ENCODE peak calls at places on chromosomes 5 and 9, in seven cellular contexts. K is HCT116, T is SK-N-SH, D is GM12878, Z is K562, S is HepG2, B is H1. H is an unnamed sample.

GRCh38 chr9:85723220-85723619 is 18.5 kb downstream of the AGTPBP1 start:
- DNase-seq in Z (no peak), T (no peak), S (peak; percentile 90), D (no peak), K (no peak), B (peak; percentile 83), H (no peak)

GRCh38 chr5:79707535-79707934 is 17.9 kb downstream of the CMYA5 start:
- DNase-seq in T (no peak), S (no peak), B (no peak), Z (no peak), D (no peak), K (no peak), H (no peak)

GRCh38 chr5:83512051-83512745 is 40.7 kb downstream of the VCAN start:
- DNase-seq in B (no peak), T (no peak), Z (no peak), D (no peak), S (no peak), K (no peak), H (no peak)

GRCh38 chr5:15650266-15650665 is 150.3 kb downstream of the FBXL7 start:
- DNase-seq in T (no peak), K (no peak), S (no peak), Z (no peak), B (no peak), D (no peak), H (no peak)

GRCh38 chr5:103005276-103005675 is 114.7 kb downstream of the GIN1 start:
- DNase-seq in S (no peak), D (no peak), T (no peak), K (no peak), B (no peak), Z (no peak), H (no peak)

GRCh38 chr5:123505633-123506032 is 6.3 kb upstream of the CSNK1G3 start:
- DNase-seq in D (no peak), T (no peak), S (no peak), B (no peak), Z (no peak), K (no peak), H (no peak)

GRCh38 chr5:54944364-54944763 is 41.0 kb downstream of the ESM1 start:
- DNase-seq in S (no peak), D (no peak), T (peak; percentile 22), K (peak; percentile 12), B (no peak), Z (peak; percentile 29), H (peak; percentile 58)

GRCh38 chr5:88889165-88890069 is 6.4 kb upstream of the MEF2C start:
- DNase-seq in D (no peak), B (no peak), Z (no peak), K (no peak), T (peak; percentile 70), S (no peak), H (peak; percentile 63)

GRCh38 chr5:53397845-53398244 is 82.6 kb upstream of the FST start:
- DNase-seq in T (no peak), B (no peak), S (no peak), D (no peak), K (peak; percentile 18), Z (no peak), H (no peak)

GRCh38 chr9:124257070-124257864 is 482 bp upstream of the NEK6 start:
- DNase-seq in Z (no peak), K (no peak), T (no peak), S (no peak), D (no peak), B (no peak), H (no peak)

GRCh38 chr5:110087829-110088228 is 398.1 kb downstream of the MAN2A1 start:
- DNase-seq in S (peak; percentile 38), T (no peak), D (no peak), K (no peak), B (no peak), Z (no peak), H (no peak)

GRCh38 chr5:74903165-74903787 is 37.1 kb upstream of the FAM169A start:
- DNase-seq in Z (no peak), T (peak; percentile 30), K (peak; percentile 72), S (peak; percentile 66), D (no peak), B (peak; percentile 71), H (peak; percentile 91)

GRCh38 chr5:147822686-147823491 is 8.6 kb downstream of the SPINK1 start:
- DNase-seq in S (peak; percentile 17), D (peak; percentile 12), Z (no peak), K (peak; percentile 60), T (peak; percentile 48), B (peak; percentile 31), H (peak; percentile 81)

GRCh38 chr5:140189977-140190867 is 15.2 kb downstream of the CYSTM1 start:
- DNase-seq in Z (peak; percentile 33), B (no peak), K (no peak), T (no peak), D (no peak), S (no peak), H (peak; percentile 12)

GRCh38 chr9:113636165-113636564 is 172.6 kb downstream of the RGS3 start:
- DNase-seq in Z (no peak), D (no peak), B (no peak), T (no peak), S (peak; percentile 55), K (no peak), H (no peak)

GRCh38 chr5:73706963-73707362 is 81.0 kb downstream of the ARHGEF28 start:
- DNase-seq in T (no peak), S (no peak), K (no peak), Z (no peak), B (no peak), D (no peak), H (no peak)

GRCh38 chr9:104075801-104076753 is 18.0 kb upstream of the SMC2 start:
- DNase-seq in D (no peak), Z (no peak), B (no peak), T (no peak), K (no peak), S (no peak), H (no peak)

GRCh38 chr9:136858844-136859757 is 7.0 kb downstream of the MAMDC4 start:
- DNase-seq in Z (no peak), S (no peak), T (no peak), D (no peak), B (no peak), K (no peak), H (no peak)

GRCh38 chr9:7780261-7780988 is 19.2 kb downstream of the DMAC1 start:
- DNase-seq in B (no peak), K (no peak), S (no peak), D (no peak), Z (no peak), T (no peak), H (no peak)

GRCh38 chr5:1542011-1542410 is 18.3 kb upstream of the LPCAT1 start:
- DNase-seq in Z (no peak), D (no peak), T (no peak), S (no peak), K (no peak), B (no peak), H (no peak)

GRCh38 chr9:3746296-3747275 is 220.8 kb upstream of the RFX3 start:
- DNase-seq in K (peak; percentile 74), B (no peak), T (no peak), D (no peak), Z (no peak), S (no peak), H (no peak)

GRCh38 chr5:59506285-59506877 is 387.1 kb downstream of the PDE4D start:
- DNase-seq in K (no peak), T (no peak), B (no peak), S (peak; percentile 6), D (no peak), Z (no peak), H (peak; percentile 54)

GRCh38 chr9:117156771-117157535 is 257.9 kb downstream of the ASTN2 start:
- DNase-seq in S (no peak), B (no peak), K (no peak), Z (no peak), T (no peak), D (no peak), H (no peak)

GRCh38 chr9:127925959-127926949 is 4.3 kb downstream of the PIP5KL1 start:
- DNase-seq in Z (no peak), T (no peak), K (no peak), D (no peak), S (no peak), B (no peak), H (no peak)

GRCh38 chr9:127928232-127929043 is 2.1 kb downstream of the PIP5KL1 start:
- DNase-seq in B (no peak), K (no peak), Z (peak; percentile 46), D (no peak), T (no peak), S (no peak), H (no peak)

GRCh38 chr9:127929044-127929979 is 1.3 kb downstream of the PIP5KL1 start:
- DNase-seq in T (no peak), Z (no peak), K (no peak), D (no peak), B (no peak), S (no peak), H (no peak)

GRCh38 chr9:127926961-127927456 is 3.6 kb downstream of the PIP5KL1 start:
- DNase-seq in Z (no peak), D (no peak), B (no peak), S (no peak), T (no peak), K (no peak), H (no peak)

DNA sequence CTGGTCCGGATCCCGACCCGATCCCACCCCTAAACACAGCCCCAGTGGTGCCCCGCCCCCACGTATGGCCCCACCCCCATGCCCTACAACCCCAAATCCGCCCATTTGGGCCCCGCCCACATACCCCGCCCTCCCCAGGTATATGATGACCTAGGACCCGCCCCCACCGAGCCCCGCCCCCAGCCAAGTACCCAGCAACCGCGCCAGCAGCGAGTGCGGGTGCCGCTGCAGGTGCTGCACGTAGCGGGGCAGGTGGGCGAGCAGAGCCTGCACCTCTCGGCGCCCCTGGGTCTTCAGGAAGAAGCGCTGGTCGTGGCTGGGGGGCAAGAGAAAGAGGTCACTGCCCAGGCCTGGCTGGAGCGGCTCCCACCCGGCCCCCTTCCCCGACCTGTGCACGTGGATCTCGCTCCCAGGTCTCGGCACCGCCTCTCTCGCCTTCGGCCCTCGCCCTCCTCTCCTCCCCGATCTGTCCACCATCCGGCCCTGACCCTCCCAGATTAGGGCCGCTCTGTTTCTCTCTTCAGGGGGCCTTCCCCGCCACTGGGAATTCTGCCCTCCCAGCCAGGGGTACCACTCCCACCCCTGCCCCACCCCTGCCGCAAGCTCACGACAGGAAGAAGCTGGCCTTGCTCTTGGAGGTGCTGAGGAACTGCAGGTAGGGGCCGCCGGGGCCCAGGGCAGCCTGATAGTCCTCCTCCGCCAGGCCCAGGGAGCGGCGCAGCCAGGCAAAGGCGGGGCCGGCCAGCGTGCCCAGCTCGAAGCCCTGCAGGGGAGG is 2.9 kb downstream of the PIP5KL1 start:
- DNase-seq in D (no peak), T (no peak), S (no peak), B (peak; percentile 84), Z (peak; percentile 93), K (peak; percentile 77), H (peak; percentile 73)
- TF ChIP-seq JUND in D (no peak), T (no peak), S (no peak), B (no peak), Z (no peak), K (no peak), H (no peak)

GRCh38 chr9:135080286-135081263 is 6.9 kb upstream of the OLFM1 start:
- DNase-seq in S (no peak), Z (no peak), D (no peak), B (no peak), T (no peak), K (no peak), H (no peak)
- TF ChIP-seq JUND in S (no peak), Z (no peak), D (no peak), B (no peak), T (no peak), K (no peak), H (no peak)

GRCh38 chr5:172162348-172162747 is 25.7 kb downstream of the STK10 start:
- DNase-seq in S (peak; percentile 30), K (no peak), D (no peak), Z (no peak), B (no peak), T (no peak), H (no peak)
- TF ChIP-seq JUND in S (no peak), K (no peak), D (no peak), Z (no peak), B (no peak), T (no peak), H (no peak)

GRCh38 chr5:178796165-178796945 is 63.4 kb upstream of the ZNF354B start:
- DNase-seq in B (no peak), K (no peak), T (no peak), Z (no peak), S (no peak), D (no peak), H (no peak)
- TF ChIP-seq JUND in B (no peak), K (no peak), T (no peak), Z (no peak), S (no peak), D (no peak), H (no peak)